ENCODE peak calls at places on chromosomes 1 and 21, in six cellular contexts. V, A, N, U, B and D are unnamed samples.

GRCh38 chr1:156489166-156489934 is 11.2 kb downstream of the MEF2D start:
- DNase-seq in U (no peak), B (no peak), A (no peak), V (no peak), N (no peak), D (peak)

GRCh38 chr1:55196433-55197035 is 18.6 kb downstream of the USP24 start:
- DNase-seq in B (no peak), U (no peak), A (no peak), V (no peak), N (no peak), D (peak)

GRCh38 chr1:17118706-17119075 is 560 bp downstream of the PADI2 start:
- DNase-seq in B (peak), N (no peak), U (no peak), V (no peak), A (no peak), D (no peak)

GRCh38 chr1:181033799-181034391 is at the start of gene MR1:
- DNase-seq in A (no peak), N (peak), B (no peak), U (peak), V (peak), D (peak)

GRCh38 chr1:160465123-160465522 is 57.9 kb downstream of the SLAMF6 start:
- DNase-seq in V (no peak), U (no peak), N (no peak), A (no peak), B (no peak), D (no peak)

GRCh38 chr1:109926662-109927300 is 16.1 kb downstream of the CSF1 start:
- DNase-seq in B (no peak), N (no peak), A (no peak), V (no peak), U (no peak), D (no peak)

GRCh38 chr1:227891955-227892871 is 55.5 kb downstream of the WNT9A start:
- DNase-seq in V (no peak), N (no peak), A (no peak), B (peak), U (no peak), D (no peak)

GRCh38 chr1:156499194-156499702 is 1.3 kb downstream of the MEF2D start:
- DNase-seq in N (no peak), U (no peak), A (no peak), V (no peak), B (peak), D (peak)

GRCh38 chr1:117661027-117661426 is 55.2 kb downstream of the TENT5C start:
- DNase-seq in U (no peak), V (no peak), B (no peak), A (no peak), N (no peak), D (no peak)

GRCh38 chr1:54125671-54126070 is 27.1 kb downstream of the CDCP2 start:
- DNase-seq in A (no peak), B (no peak), N (no peak), V (no peak), U (peak), D (no peak)

GRCh38 chr21:42531771-42532170 is 18.1 kb downstream of the SLC37A1 start:
- DNase-seq in A (no peak), B (no peak), V (no peak), N (no peak), U (no peak), D (no peak)

GRCh38 chr1:3788756-3789420 is 7.4 kb downstream of the LRRC47 start:
- DNase-seq in B (no peak), V (no peak), A (no peak), N (no peak), U (no peak), D (no peak)

GRCh38 chr1:3789421-3790300 is 6.6 kb downstream of the LRRC47 start:
- DNase-seq in A (no peak), B (no peak), U (no peak), N (no peak), V (no peak), D (no peak)

GRCh38 chr1:3786468-3787346 is 9.6 kb downstream of the LRRC47 start:
- DNase-seq in V (no peak), A (no peak), B (no peak), N (no peak), U (no peak), D (no peak)

GRCh38 chr1:3787347-3787710 is 9.0 kb downstream of the LRRC47 start:
- DNase-seq in A (no peak), V (no peak), B (no peak), U (no peak), N (no peak), D (no peak)

GRCh38 chr1:3787745-3788605 is 8.3 kb downstream of the LRRC47 start:
- DNase-seq in A (no peak), B (no peak), U (no peak), V (no peak), N (no peak), D (no peak)
- TF ChIP-seq ZNF274 in A (no peak), B (no peak), U (no peak), V (no peak), N (no peak), D (no peak)

GRCh38 chr1:25952851-25953401 is 44.9 kb downstream of the PAFAH2 start:
- DNase-seq in A (no peak), B (no peak), U (no peak), V (no peak), N (no peak), D (no peak)

GRCh38 chr1:25959626-25960025 is 38.2 kb downstream of the PAFAH2 start:
- DNase-seq in V (no peak), A (no peak), B (no peak), N (no peak), U (no peak), D (no peak)

GRCh38 chr1:25954371-25954938 is 43.4 kb downstream of the PAFAH2 start:
- DNase-seq in B (no peak), U (no peak), V (no peak), N (no peak), A (no peak), D (no peak)

GRCh38 chr1:25955553-25955952 is 42.3 kb downstream of the PAFAH2 start:
- DNase-seq in N (no peak), A (no peak), B (no peak), V (no peak), U (no peak), D (no peak)

GRCh38 chr1:25958475-25958874 is 39.4 kb downstream of the PAFAH2 start:
- DNase-seq in U (no peak), A (no peak), N (no peak), B (no peak), V (no peak), D (no peak)
- TF ChIP-seq ZNF274 in U (no peak), A (no peak), N (no peak), B (no peak), V (no peak), D (no peak)

DNA sequence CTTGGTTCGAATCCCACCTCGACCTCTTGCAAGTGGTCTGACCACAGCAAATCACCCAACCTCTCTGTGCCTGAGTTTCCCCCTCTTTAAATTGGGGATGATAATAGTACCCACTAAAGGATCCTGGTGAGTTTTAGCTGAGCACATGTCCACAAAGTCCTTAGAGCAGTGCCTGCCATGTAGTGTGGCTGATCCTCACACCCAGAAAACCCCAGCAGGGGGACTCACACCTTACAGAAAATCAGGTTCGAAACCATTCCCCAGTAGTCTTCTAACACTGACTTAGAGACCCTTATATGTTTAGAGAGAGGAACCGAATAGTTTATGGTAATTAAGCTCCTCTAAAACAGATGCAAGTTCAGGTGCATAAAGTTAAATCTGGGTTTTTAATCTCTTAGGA is 89.0 kb downstream of the CAMTA1 start:
- DNase-seq in N (no peak), U (no peak), A (no peak), B (no peak), V (no peak), D (no peak)
- TF ChIP-seq ZNF274 in N (no peak), U (no peak), A (no peak), B (no peak), V (no peak), D (no peak)

GRCh38 chr1:8018492-8019228 is 7.4 kb downstream of the ERRFI1 start:
- DNase-seq in N (no peak), B (no peak), V (no peak), U (no peak), A (no peak), D (no peak)
- TF ChIP-seq ZNF274 in N (no peak), B (no peak), V (no peak), U (no peak), A (no peak), D (no peak)

DNA sequence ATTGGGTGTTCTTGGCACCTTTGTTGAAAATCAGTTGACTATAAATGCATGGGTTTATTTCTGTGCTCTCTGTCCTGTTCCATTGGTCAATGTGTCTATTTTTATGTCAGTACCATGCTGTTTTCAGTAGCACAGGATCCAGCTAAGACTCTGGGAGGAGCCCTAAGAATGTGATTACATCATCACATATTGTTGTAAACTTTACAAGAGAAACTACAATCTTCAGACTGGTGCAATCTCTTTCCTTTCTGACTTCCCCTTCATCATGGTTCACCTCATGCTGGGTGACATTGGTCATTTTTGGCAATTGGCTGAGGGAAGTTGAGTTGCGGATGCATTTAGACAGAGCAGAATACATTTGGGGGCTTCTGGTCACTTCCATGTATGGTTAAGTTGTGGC is 88.4 kb downstream of the C21orf91 start:
- DNase-seq in A (no peak), U (no peak), N (no peak), B (no peak), V (no peak), D (no peak)
- TF ChIP-seq ZNF274 in A (no peak), U (no peak), N (no peak), B (no peak), V (no peak), D (no peak)

DNA sequence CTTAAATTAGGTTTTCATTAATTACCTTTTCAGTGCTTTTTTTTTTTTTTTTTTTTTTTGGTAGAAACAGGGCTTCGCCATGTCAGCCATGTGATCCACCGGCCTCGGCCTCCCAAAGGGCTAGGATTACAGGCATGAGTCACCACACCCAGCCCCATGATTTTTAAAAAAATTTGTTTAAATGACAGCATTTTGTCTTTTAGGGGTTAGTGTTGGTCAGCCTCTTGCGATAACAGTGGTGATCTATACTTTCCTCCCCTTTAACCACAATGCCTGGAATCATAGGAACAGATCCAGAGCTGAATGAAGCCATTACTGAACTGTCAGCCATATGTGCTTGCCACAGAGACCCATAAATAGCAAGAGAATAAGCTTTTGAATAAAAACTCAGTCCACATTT is 73.9 kb downstream of the CACHD1 start:
- DNase-seq in V (no peak), U (no peak), N (no peak), B (no peak), A (no peak), D (no peak)
- TF ChIP-seq ZNF274 in V (no peak), U (no peak), N (no peak), B (no peak), A (no peak), D (no peak)

GRCh38 chr21:33026878-33027400 is 1.2 kb downstream of the OLIG2 start:
- DNase-seq in U (no peak), A (no peak), V (no peak), N (no peak), B (peak), D (no peak)
- TF ChIP-seq ZNF274 in U (no peak), A (no peak), V (no peak), N (no peak), B (no peak), D (no peak)

GRCh38 chr21:33185852-33186251 is 43.9 kb upstream of the IFNAR2 start:
- DNase-seq in N (no peak), B (no peak), U (no peak), A (no peak), V (no peak), D (no peak)

GRCh38 chr21:33189845-33190244 is 39.9 kb upstream of the IFNAR2 start:
- DNase-seq in V (no peak), A (no peak), N (no peak), B (no peak), U (no peak), D (no peak)

DNA sequence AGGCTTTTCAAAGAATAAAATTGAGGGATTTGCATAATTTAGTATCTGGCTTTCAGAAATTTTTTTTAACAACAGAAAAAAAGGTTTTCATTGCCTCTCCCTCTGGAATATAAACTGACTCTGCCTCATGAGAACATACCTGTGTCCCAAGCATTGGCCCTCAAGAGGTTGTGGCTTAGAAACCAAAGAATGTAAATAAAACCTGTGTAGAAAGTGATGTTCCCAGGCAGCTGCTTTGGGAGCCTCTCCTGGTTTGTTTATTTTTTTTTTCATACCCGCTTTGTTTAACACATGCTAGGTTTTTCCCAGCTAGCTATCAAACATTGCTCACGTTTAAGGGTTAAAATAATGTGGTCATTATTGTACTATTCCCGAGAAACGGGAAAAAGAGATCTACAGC is 40.5 kb upstream of the IFNAR2 start:
- DNase-seq in A (no peak), U (no peak), V (no peak), N (no peak), B (no peak), D (no peak)
- TF ChIP-seq ZNF274 in A (no peak), U (no peak), V (no peak), N (no peak), B (no peak), D (no peak)